ENCODE peak calls at places on chromosomes 1 and 21, in eight cellular contexts. P is endothelial cell of umbilical vein, E is A549, J is GM12878, N is HepG2, T is HCT116, R is K562, X is H1. H is an unnamed sample.

GRCh38 chr21:37555672-37556261 is 189.2 kb downstream of the DYRK1A start:
- DNase-seq in P (no peak), E (no peak), J (no peak), N (no peak), T (no peak), R (peak), X (no peak), H (no peak)

GRCh38 chr1:36583980-36584805 is 101.5 kb upstream of the CSF3R start:
- DNase-seq in P (no peak), E (no peak), J (no peak), N (no peak), T (no peak), R (no peak), X (no peak), H (no peak)

GRCh38 chr1:174407705-174408104 is 40.1 kb upstream of the GPR52 start:
- DNase-seq in P (no peak), E (no peak), J (no peak), N (no peak), T (no peak), R (no peak), X (no peak), H (no peak)

GRCh38 chr21:43775795-43776430 is at the start of gene CSTB:
- DNase-seq in P (peak), E (peak), J (no peak), N (peak), T (peak), R (no peak), X (no peak), H (peak)

GRCh38 chr1:54980528-54981241 is at the start of gene TMEM61:
- DNase-seq in P (no peak), E (no peak), J (no peak), N (no peak), T (no peak), R (no peak), X (no peak), H (no peak)

GRCh38 chr1:48058135-48058534 is 61.0 kb upstream of the TRABD2B start:
- DNase-seq in P (no peak), E (no peak), J (no peak), N (no peak), T (no peak), R (no peak), X (no peak), H (no peak)

GRCh38 chr1:168806955-168807354 is 77.9 kb upstream of the DPT start:
- DNase-seq in P (no peak), E (no peak), J (no peak), N (peak), T (no peak), R (no peak), X (no peak), H (no peak)

GRCh38 chr21:14318598-14318997 is 64.3 kb downstream of the HSPA13 start:
- DNase-seq in P (no peak), E (no peak), J (no peak), N (no peak), T (no peak), R (no peak), X (no peak), H (peak)

GRCh38 chr1:231211005-231211857 is 29.8 kb upstream of the GNPAT start:
- DNase-seq in P (peak), E (peak), J (peak), N (peak), T (peak), R (peak), X (peak), H (peak)

GRCh38 chr1:111045033-111045722 is 81.5 kb upstream of the LRIF1 start:
- DNase-seq in P (no peak), E (no peak), J (no peak), N (peak), T (no peak), R (no peak), X (no peak), H (no peak)

GRCh38 chr1:208242186-208242585 is 2.0 kb downstream of the PLXNA2 start:
- DNase-seq in P (no peak), E (no peak), J (no peak), N (no peak), T (no peak), R (no peak), X (no peak), H (no peak)

GRCh38 chr1:208243851-208244583 is at the start of gene PLXNA2:
- DNase-seq in P (peak), E (peak), J (no peak), N (peak), T (peak), R (peak), X (no peak), H (peak)

GRCh38 chr1:208243522-208243850 is 698 bp downstream of the PLXNA2 start:
- DNase-seq in P (no peak), E (peak), J (no peak), N (no peak), T (no peak), R (no peak), X (no peak), H (peak)

GRCh38 chr1:208241541-208241940 is 2.6 kb downstream of the PLXNA2 start:
- DNase-seq in P (no peak), E (no peak), J (no peak), N (no peak), T (no peak), R (no peak), X (no peak), H (no peak)

GRCh38 chr1:208242829-208243521 is 1.2 kb downstream of the PLXNA2 start:
- DNase-seq in P (no peak), E (peak), J (no peak), N (no peak), T (no peak), R (peak), X (no peak), H (peak)
- TF ChIP-seq MAX in P (no peak), E (no peak), J (no peak), N (no peak), T (no peak), R (no peak), X (no peak), H (no peak)

GRCh38 chr1:237492359-237492758 is 398.4 kb downstream of the ZP4 start:
- DNase-seq in P (no peak), E (no peak), J (no peak), N (no peak), T (no peak), R (no peak), X (no peak), H (peak)
- TF ChIP-seq CTCF in P (no peak), E (no peak), J (no peak), N (no peak), T (no peak), R (no peak), X (peak), H (peak)

GRCh38 chr1:212610575-212610967 is 2.0 kb downstream of the ATF3 start:
- DNase-seq in P (no peak), E (no peak), J (no peak), N (no peak), T (no peak), R (no peak), X (no peak), H (no peak)
- TF ChIP-seq POLR2A in P (no peak), E (no peak), J (peak), N (no peak), T (no peak), R (no peak), X (peak), H (no peak)

GRCh38 chr1:32786856-32787255 is 30.3 kb downstream of the YARS1 start:
- DNase-seq in P (peak), E (peak), J (no peak), N (peak), T (no peak), R (no peak), X (no peak), H (peak)
- TF ChIP-seq MAX in P (no peak), E (no peak), J (no peak), N (no peak), T (no peak), R (no peak), X (no peak), H (no peak)

GRCh38 chr1:201786824-201787223 is 42.1 kb upstream of the IPO9 start:
- DNase-seq in P (no peak), E (no peak), J (no peak), N (no peak), T (no peak), R (no peak), X (no peak), H (no peak)

GRCh38 chr1:201782353-201782752 is 46.6 kb upstream of the IPO9 start:
- DNase-seq in P (no peak), E (no peak), J (no peak), N (no peak), T (no peak), R (no peak), X (no peak), H (no peak)

GRCh38 chr1:201783067-201783466 is 45.9 kb upstream of the IPO9 start:
- DNase-seq in P (no peak), E (no peak), J (no peak), N (no peak), T (no peak), R (no peak), X (no peak), H (no peak)

GRCh38 chr1:201783572-201783971 is 45.4 kb upstream of the IPO9 start:
- DNase-seq in P (no peak), E (no peak), J (no peak), N (no peak), T (no peak), R (no peak), X (no peak), H (peak)

DNA sequence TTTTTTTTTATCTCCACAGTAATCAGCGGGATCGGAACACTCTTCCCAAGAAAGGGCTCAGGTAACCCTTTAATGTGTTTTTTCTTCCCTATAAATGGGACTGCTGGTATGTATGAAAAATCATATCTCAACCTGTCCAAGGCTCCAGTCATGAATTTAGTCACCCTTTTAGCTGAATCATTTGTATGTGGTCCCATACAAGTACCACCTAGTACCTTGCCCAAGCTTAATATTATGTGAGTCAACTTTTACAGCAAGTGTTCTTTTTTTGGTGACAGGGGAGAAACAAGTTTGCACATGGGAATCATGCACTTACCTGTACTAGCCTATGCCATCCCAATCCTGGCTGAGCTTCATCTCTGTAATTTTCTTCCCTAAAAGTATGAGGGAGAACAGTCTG is 43.7 kb upstream of the IPO9 start:
- DNase-seq in P (no peak), E (no peak), J (no peak), N (no peak), T (no peak), R (no peak), X (no peak), H (no peak)
- TF ChIP-seq CTCF in P (no peak), E (no peak), J (no peak), N (no peak), T (no peak), R (no peak), X (no peak), H (no peak)

DNA sequence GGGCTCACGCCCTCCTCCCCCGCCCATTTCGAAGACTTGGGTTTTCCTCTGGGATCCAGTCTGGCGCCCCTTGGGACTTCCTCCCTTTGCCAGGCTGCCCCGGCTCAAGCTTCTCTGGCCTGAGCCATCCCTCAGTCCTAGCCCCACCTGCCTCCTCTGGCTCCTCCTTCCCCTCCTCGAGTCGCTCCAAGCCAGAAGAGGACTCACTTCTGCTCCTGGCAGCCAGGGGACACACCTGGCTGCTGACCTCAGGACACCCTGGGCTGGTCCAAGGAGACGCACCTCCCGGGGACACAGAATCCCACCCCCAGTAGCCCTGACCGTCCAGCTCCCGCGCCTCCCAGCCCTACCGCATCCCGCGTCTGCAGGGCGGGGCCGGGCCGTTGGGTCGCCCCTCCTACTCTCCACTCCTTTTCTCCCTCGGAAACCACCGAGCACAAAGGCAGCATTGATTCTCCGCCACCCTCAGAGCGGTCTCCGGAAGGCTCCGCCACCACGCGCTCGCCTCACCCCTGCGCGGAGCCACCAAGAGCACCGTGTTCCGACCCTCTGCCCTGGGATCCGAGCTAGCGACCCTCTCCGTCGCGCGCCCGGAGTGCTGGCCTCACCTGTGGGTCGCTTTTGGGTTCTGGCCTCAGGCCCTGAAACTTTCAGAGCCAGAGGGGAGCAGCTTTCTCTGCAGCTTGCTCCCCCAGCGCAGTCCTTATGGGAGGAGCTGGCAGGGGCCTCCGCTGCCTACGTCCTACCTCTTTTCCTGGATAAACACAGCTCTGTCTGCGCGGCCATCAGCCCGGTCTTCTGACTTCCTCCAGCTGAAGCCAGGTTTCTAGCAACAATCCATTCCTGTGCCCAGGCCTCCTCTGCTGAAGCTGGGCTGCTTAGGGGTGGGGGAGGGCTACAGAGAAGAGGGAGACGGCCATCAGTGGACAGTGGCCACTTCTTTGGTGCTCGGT is at the start of gene C2CD4D:
- DNase-seq in P (no peak), E (no peak), J (peak), N (peak), T (peak), R (peak), X (peak), H (no peak)
- TF ChIP-seq POLR2A in P (no peak), E (no peak), J (peak), N (peak), T (no peak), R (no peak), X (peak), H (no peak)

H was measured in NB4.